ENCODE peak calls at places on chromosome 19, in eight cellular contexts. Z is HTR-8/SVneo, D is progenitor cell of endocrine pancreas, N is iPS-NIHi11, P is non-pigmented ciliary epithelial cell, L is left ventricle myocardium superior, H is heart left ventricle, K is hypothalamus. R is an unnamed sample.

GRCh38 chr19:21328402-21328801 is 808 bp downstream of the ZNF708 start:
- DNase-seq in Z (no peak), D (no peak), N (peak; percentile 6), P (no peak), L (no peak), H (no peak), K (no peak), R (no peak)

GRCh38 chr19:33910922-33911321 is 114.3 kb downstream of the KCTD15 start:
- DNase-seq in Z (no peak), D (no peak), N (no peak), P (no peak), L (no peak), H (no peak), K (no peak), R (no peak)

GRCh38 chr19:18499055-18499775 is 22.7 kb downstream of the ELL start:
- DNase-seq in Z (no peak), D (no peak), N (no peak), P (no peak), L (no peak), H (no peak), K (no peak), R (no peak)

GRCh38 chr19:11420429-11420893 is 1.3 kb upstream of the RGL3 start:
- DNase-seq in Z (no peak), D (no peak), N (no peak), P (no peak), L (peak; percentile 84), H (peak; percentile 79), K (no peak), R (no peak)

GRCh38 chr19:7544626-7545025 is 9.1 kb downstream of the PNPLA6 start:
- DNase-seq in Z (no peak), D (no peak), N (no peak), P (no peak), L (no peak), H (no peak), K (no peak), R (no peak)

GRCh38 chr19:21677696-21678418 is 89.5 kb downstream of the ZNF100 start:
- DNase-seq in Z (no peak), D (no peak), N (no peak), P (no peak), L (peak; percentile 46), H (no peak), K (no peak), R (no peak)

GRCh38 chr19:41897181-41897580 is 14.2 kb downstream of the ARHGEF1 start:
- DNase-seq in Z (no peak), D (no peak), N (peak; percentile 49), P (no peak), L (no peak), H (no peak), K (no peak), R (no peak)

GRCh38 chr19:33064778-33065550 is at the start of gene RHPN2:
- DNase-seq in Z (peak; percentile 88), D (peak; percentile 58), N (peak; percentile 95), P (no peak), L (peak; percentile 80), H (peak; percentile 48), K (no peak), R (peak; percentile 9)

GRCh38 chr19:6480843-6481415 is 658 bp downstream of the DENND1C start:
- DNase-seq in Z (no peak), D (no peak), N (no peak), P (no peak), L (no peak), H (no peak), K (no peak), R (no peak)

GRCh38 chr19:41959056-41960053 is at the start of gene RABAC1:
- DNase-seq in Z (peak; percentile 97), D (peak; percentile 81), N (peak; percentile 94), P (peak; percentile 66), L (peak; percentile 90), H (peak; percentile 93), K (peak; percentile 63), R (peak; percentile 47)

GRCh38 chr19:16824658-16825311 is 4.4 kb upstream of the SIN3B start:
- DNase-seq in Z (no peak), D (no peak), N (no peak), P (no peak), L (no peak), H (no peak), K (no peak), R (no peak)

GRCh38 chr19:5801796-5802616 is 2.9 kb upstream of the NRTN start:
- DNase-seq in Z (no peak), D (no peak), N (peak; percentile 80), P (no peak), L (no peak), H (no peak), K (no peak), R (no peak)

GRCh38 chr19:38949580-38950367 is 19.0 kb downstream of the MRPS12 start:
- DNase-seq in Z (no peak), D (peak; percentile 89), N (peak; percentile 98), P (peak; percentile 35), L (peak; percentile 92), H (peak; percentile 92), K (peak; percentile 53), R (peak; percentile 44)

GRCh38 chr19:49339364-49340068 is 4.3 kb downstream of the CD37 start:
- DNase-seq in Z (no peak), D (peak; percentile 44), N (peak; percentile 96), P (peak; percentile 63), L (peak; percentile 92), H (peak; percentile 92), K (peak; percentile 31), R (no peak)

GRCh38 chr19:5178051-5178450 is 162.6 kb downstream of the PTPRS start:
- DNase-seq in Z (no peak), D (no peak), N (no peak), P (no peak), L (no peak), H (no peak), K (no peak), R (no peak)

GRCh38 chr19:54670576-54671347 is 8.0 kb downstream of the LILRB4 start:
- DNase-seq in Z (no peak), D (no peak), N (no peak), P (no peak), L (no peak), H (no peak), K (no peak), R (no peak)

GRCh38 chr19:2653717-2654584 is 48.5 kb downstream of the GNG7 start:
- DNase-seq in Z (no peak), D (no peak), N (peak; percentile 67), P (no peak), L (peak; percentile 6), H (no peak), K (no peak), R (no peak)

GRCh38 chr19:57558525-57558924 is 1.1 kb downstream of the ZNF550 start:
- DNase-seq in Z (no peak), D (no peak), N (peak; percentile 17), P (no peak), L (no peak), H (no peak), K (no peak), R (no peak)

GRCh38 chr19:6580313-6580712 is 10.6 kb downstream of the CD70 start:
- DNase-seq in Z (peak; percentile 76), D (no peak), N (no peak), P (peak; percentile 8), L (no peak), H (no peak), K (no peak), R (peak; percentile 45)

GRCh38 chr19:7512400-7512851 is 3.5 kb upstream of the ZNF358 start:
- DNase-seq in Z (peak; percentile 72), D (no peak), N (no peak), P (no peak), L (no peak), H (no peak), K (no peak), R (no peak)

GRCh38 chr19:1514986-1515721 is 2.3 kb upstream of the ADAMTSL5 start:
- DNase-seq in Z (no peak), D (no peak), N (no peak), P (no peak), L (no peak), H (no peak), K (no peak), R (no peak)

GRCh38 chr19:3055741-3056453 is 6.4 kb downstream of the TLE5 start:
- DNase-seq in Z (no peak), D (no peak), N (peak; percentile 61), P (no peak), L (peak; percentile 63), H (no peak), K (no peak), R (no peak)

GRCh38 chr19:45601524-45602522 is at the start of gene GPR4:
- DNase-seq in Z (no peak), D (no peak), N (peak; percentile 95), P (no peak), L (peak; percentile 51), H (peak; percentile 48), K (no peak), R (no peak)

GRCh38 chr19:4524808-4525562 is 6.7 kb upstream of the PLIN4 start:
- DNase-seq in Z (no peak), D (peak; percentile 51), N (peak; percentile 76), P (no peak), L (peak; percentile 75), H (peak; percentile 60), K (no peak), R (no peak)

GRCh38 chr19:4620675-4621074 is 18.6 kb upstream of the TNFAIP8L1 start:
- DNase-seq in Z (no peak), D (no peak), N (no peak), P (no peak), L (no peak), H (no peak), K (no peak), R (no peak)

GRCh38 chr19:41186971-41187883 is 5.8 kb upstream of the CYP2S1 start:
- DNase-seq in Z (no peak), D (no peak), N (no peak), P (no peak), L (no peak), H (no peak), K (no peak), R (no peak)

GRCh38 chr19:5624741-5625140 is 1.9 kb downstream of the SAFB start:
- DNase-seq in Z (no peak), D (no peak), N (no peak), P (no peak), L (no peak), H (no peak), K (no peak), R (no peak)

GRCh38 chr19:46862974-46863632 is 2.3 kb downstream of the ARHGAP35 start:
- DNase-seq in Z (no peak), D (no peak), N (no peak), P (no peak), L (no peak), H (no peak), K (no peak), R (no peak)

GRCh38 chr19:29697523-29698261 is 17.4 kb downstream of the C19orf12 start:
- DNase-seq in Z (no peak), D (no peak), N (no peak), P (no peak), L (no peak), H (no peak), K (no peak), R (no peak)

GRCh38 chr19:18789883-18790565 is 1.1 kb downstream of the COMP start:
- DNase-seq in Z (no peak), D (no peak), N (peak; percentile 81), P (no peak), L (peak; percentile 60), H (no peak), K (no peak), R (no peak)

GRCh38 chr19:39110263-39110967 is 15.2 kb upstream of the PAK4 start:
- DNase-seq in Z (peak; percentile 67), D (peak; percentile 47), N (peak; percentile 87), P (no peak), L (peak; percentile 71), H (no peak), K (peak; percentile 31), R (no peak)

GRCh38 chr19:13132471-13133166 is 14.6 kb downstream of the NACC1 start:
- DNase-seq in Z (peak; percentile 34), D (no peak), N (no peak), P (no peak), L (no peak), H (no peak), K (no peak), R (peak; percentile 19)

GRCh38 chr19:38851622-38852230 is 1.9 kb upstream of the HNRNPL start:
- DNase-seq in Z (peak; percentile 75), D (peak; percentile 87), N (peak; percentile 90), P (no peak), L (peak; percentile 97), H (peak; percentile 95), K (peak; percentile 49), R (peak; percentile 63)

GRCh38 chr19:58554494-58555368 is at the start of gene CHMP2A:
- DNase-seq in Z (peak; percentile 95), D (peak; percentile 96), N (peak; percentile 93), P (peak; percentile 72), L (peak; percentile 99), H (peak; percentile 99), K (no peak), R (no peak)

R was measured in GOT3.